ENCODE peak calls at places on chromosomes 12 and 14, in six cellular contexts. One of them, this sample, is unnamed.

GRCh38 chr14:86532219-86532618 is 1002.3 kb downstream of the FLRT2 start:
- DNase-seq in progenitor cell of endocrine pancreas: no peak
- DNase-seq in choroid plexus epithelial cell: peak; percentile 31
- DNase-seq in left ventricle myocardium inferior: no peak
- DNase-seq in GM10248: no peak
- DNase-seq in HS-5: no peak
- DNase-seq in this sample: no peak

GRCh38 chr12:112121780-112122565 is 3.4 kb upstream of the TRAFD1 start:
- DNase-seq in progenitor cell of endocrine pancreas: no peak
- DNase-seq in choroid plexus epithelial cell: peak; percentile 77
- DNase-seq in left ventricle myocardium inferior: peak; percentile 74
- DNase-seq in GM10248: no peak
- DNase-seq in HS-5: no peak
- DNase-seq in this sample: peak; percentile 84

GRCh38 chr14:92253381-92253894 is 69.5 kb upstream of the SLC24A4 start:
- DNase-seq in progenitor cell of endocrine pancreas: no peak
- DNase-seq in choroid plexus epithelial cell: peak; percentile 28
- DNase-seq in left ventricle myocardium inferior: no peak
- DNase-seq in GM10248: no peak
- DNase-seq in HS-5: no peak
- DNase-seq in this sample: no peak

GRCh38 chr12:56763753-56764657 is 881 bp downstream of the HSD17B6 start:
- DNase-seq in progenitor cell of endocrine pancreas: no peak
- DNase-seq in choroid plexus epithelial cell: peak; percentile 63
- DNase-seq in left ventricle myocardium inferior: no peak
- DNase-seq in GM10248: no peak
- DNase-seq in HS-5: no peak
- DNase-seq in this sample: no peak

GRCh38 chr14:77554207-77554606 is 55.6 kb upstream of the ISM2 start:
- DNase-seq in progenitor cell of endocrine pancreas: no peak
- DNase-seq in choroid plexus epithelial cell: no peak
- DNase-seq in left ventricle myocardium inferior: no peak
- DNase-seq in GM10248: no peak
- DNase-seq in HS-5: no peak
- DNase-seq in this sample: no peak

GRCh38 chr14:99213101-99213500 is 58.9 kb downstream of the BCL11B start:
- DNase-seq in progenitor cell of endocrine pancreas: no peak
- DNase-seq in choroid plexus epithelial cell: no peak
- DNase-seq in left ventricle myocardium inferior: no peak
- DNase-seq in GM10248: no peak
- DNase-seq in HS-5: no peak
- DNase-seq in this sample: no peak

GRCh38 chr14:75232597-75232996 is 46.0 kb upstream of the FOS start:
- DNase-seq in progenitor cell of endocrine pancreas: no peak
- DNase-seq in choroid plexus epithelial cell: no peak
- DNase-seq in left ventricle myocardium inferior: no peak
- DNase-seq in GM10248: no peak
- DNase-seq in HS-5: no peak
- DNase-seq in this sample: no peak

GRCh38 chr12:32454866-32455265 is 55.5 kb downstream of the FGD4 start:
- DNase-seq in progenitor cell of endocrine pancreas: no peak
- DNase-seq in choroid plexus epithelial cell: no peak
- DNase-seq in left ventricle myocardium inferior: no peak
- DNase-seq in GM10248: no peak
- DNase-seq in HS-5: no peak
- DNase-seq in this sample: no peak

GRCh38 chr12:131085816-131086591 is 132.3 kb downstream of the ADGRD1 start:
- DNase-seq in progenitor cell of endocrine pancreas: peak; percentile 4
- DNase-seq in choroid plexus epithelial cell: no peak
- DNase-seq in left ventricle myocardium inferior: no peak
- DNase-seq in GM10248: no peak
- DNase-seq in HS-5: no peak
- DNase-seq in this sample: peak; percentile 62

This sample was measured in cardiac septum.